ENCODE peak calls at places on chromosomes 4 and X, in eight cellular contexts. One of them, this sample, is unnamed.

GRCh38 chr4:184899261-184900134 is 73.7 kb upstream of the ACSL1 start:
- DNase-seq in NCI-H1092 treated with DMSO at 0.1 percent for 48 hours: no peak
- DNase-seq in kidney tubule cell: peak; percentile 82
- DNase-seq in tibial nerve: no peak
- DNase-seq in germinal center: no peak
- DNase-seq in MCF 10A: peak; percentile 87
- DNase-seq in GM06990: no peak
- DNase-seq in hippocampal formation: no peak
- DNase-seq in this sample: no peak

GRCh38 chr4:52912608-52913007 is 50.5 kb downstream of the RASL11B start:
- DNase-seq in germinal center: no peak
- DNase-seq in GM06990: no peak
- DNase-seq in kidney tubule cell: no peak
- DNase-seq in hippocampal formation: no peak
- DNase-seq in NCI-H1092 treated with DMSO at 0.1 percent for 48 hours: no peak
- DNase-seq in MCF 10A: no peak
- DNase-seq in tibial nerve: no peak
- DNase-seq in this sample: no peak

GRCh38 chrX:71604796-71605568 is 13.3 kb downstream of the CXCR3 start:
- DNase-seq in tibial nerve: no peak
- DNase-seq in MCF 10A: no peak
- DNase-seq in hippocampal formation: no peak
- DNase-seq in NCI-H1092 treated with DMSO at 0.1 percent for 48 hours: no peak
- DNase-seq in kidney tubule cell: no peak
- DNase-seq in GM06990: no peak
- DNase-seq in germinal center: no peak
- DNase-seq in this sample: no peak

GRCh38 chrX:57643698-57644097 is 36.4 kb downstream of the NLRP2B start:
- DNase-seq in hippocampal formation: no peak
- DNase-seq in GM06990: no peak
- DNase-seq in tibial nerve: no peak
- DNase-seq in kidney tubule cell: no peak
- DNase-seq in MCF 10A: peak; percentile 9
- DNase-seq in NCI-H1092 treated with DMSO at 0.1 percent for 48 hours: no peak
- DNase-seq in germinal center: no peak
- DNase-seq in this sample: no peak

GRCh38 chr4:185142563-185142910 is 529 bp upstream of the SLC25A4 start:
- DNase-seq in GM06990: no peak
- DNase-seq in MCF 10A: no peak
- DNase-seq in kidney tubule cell: no peak
- DNase-seq in hippocampal formation: peak; percentile 25
- DNase-seq in tibial nerve: no peak
- DNase-seq in germinal center: no peak
- DNase-seq in NCI-H1092 treated with DMSO at 0.1 percent for 48 hours: peak; percentile 59
- DNase-seq in this sample: no peak

GRCh38 chrX:2629316-2630168 is 61.6 kb upstream of the CD99 start:
- DNase-seq in tibial nerve: no peak
- DNase-seq in MCF 10A: peak; percentile 38
- DNase-seq in kidney tubule cell: peak; percentile 8
- DNase-seq in NCI-H1092 treated with DMSO at 0.1 percent for 48 hours: no peak
- DNase-seq in germinal center: peak; percentile 26
- DNase-seq in GM06990: no peak
- DNase-seq in hippocampal formation: no peak
- DNase-seq in this sample: no peak

GRCh38 chrX:8987672-8988250 is 46.2 kb downstream of the FAM9B start:
- DNase-seq in tibial nerve: no peak
- DNase-seq in kidney tubule cell: no peak
- DNase-seq in NCI-H1092 treated with DMSO at 0.1 percent for 48 hours: no peak
- DNase-seq in germinal center: no peak
- DNase-seq in GM06990: no peak
- DNase-seq in hippocampal formation: no peak
- DNase-seq in MCF 10A: no peak
- DNase-seq in this sample: no peak

GRCh38 chr4:893995-894705 is 38.0 kb downstream of the GAK start:
- DNase-seq in NCI-H1092 treated with DMSO at 0.1 percent for 48 hours: no peak
- DNase-seq in GM06990: no peak
- DNase-seq in germinal center: no peak
- DNase-seq in kidney tubule cell: no peak
- DNase-seq in hippocampal formation: no peak
- DNase-seq in MCF 10A: no peak
- DNase-seq in tibial nerve: no peak
- DNase-seq in this sample: no peak

GRCh38 chr4:1676605-1677525 is 7.2 kb downstream of the FAM53A start:
- DNase-seq in germinal center: no peak
- DNase-seq in NCI-H1092 treated with DMSO at 0.1 percent for 48 hours: no peak
- DNase-seq in MCF 10A: no peak
- DNase-seq in GM06990: no peak
- DNase-seq in hippocampal formation: no peak
- DNase-seq in kidney tubule cell: no peak
- DNase-seq in tibial nerve: no peak
- DNase-seq in this sample: no peak

GRCh38 chr4:37540486-37540885 is 145.7 kb downstream of the RELL1 start:
- DNase-seq in tibial nerve: no peak
- DNase-seq in NCI-H1092 treated with DMSO at 0.1 percent for 48 hours: no peak
- DNase-seq in GM06990: no peak
- DNase-seq in kidney tubule cell: peak; percentile 56
- DNase-seq in MCF 10A: no peak
- DNase-seq in hippocampal formation: no peak
- DNase-seq in germinal center: no peak
- DNase-seq in this sample: no peak

GRCh38 chr4:10526431-10527222 is 69.4 kb upstream of the ZNF518B start:
- DNase-seq in tibial nerve: no peak
- DNase-seq in germinal center: no peak
- DNase-seq in NCI-H1092 treated with DMSO at 0.1 percent for 48 hours: no peak
- DNase-seq in GM06990: no peak
- DNase-seq in hippocampal formation: no peak
- DNase-seq in MCF 10A: peak; percentile 59
- DNase-seq in kidney tubule cell: peak; percentile 41
- DNase-seq in this sample: no peak

GRCh38 chr4:3673176-3673575 is 93.0 kb upstream of the ADRA2C start:
- DNase-seq in tibial nerve: no peak
- DNase-seq in MCF 10A: no peak
- DNase-seq in GM06990: no peak
- DNase-seq in kidney tubule cell: no peak
- DNase-seq in hippocampal formation: no peak
- DNase-seq in NCI-H1092 treated with DMSO at 0.1 percent for 48 hours: no peak
- DNase-seq in germinal center: no peak
- DNase-seq in this sample: no peak

GRCh38 chr4:88033309-88033708 is 25.9 kb downstream of the PKD2 start:
- DNase-seq in NCI-H1092 treated with DMSO at 0.1 percent for 48 hours: peak; percentile 16
- DNase-seq in hippocampal formation: peak; percentile 11
- DNase-seq in tibial nerve: peak; percentile 58
- DNase-seq in germinal center: peak; percentile 51
- DNase-seq in MCF 10A: peak; percentile 77
- DNase-seq in kidney tubule cell: peak; percentile 63
- DNase-seq in GM06990: peak; percentile 17
- DNase-seq in this sample: peak; percentile 55

GRCh38 chrX:101550825-101551767 is 749 bp downstream of the ARMCX1 start:
- DNase-seq in MCF 10A: no peak
- DNase-seq in germinal center: no peak
- DNase-seq in tibial nerve: peak; percentile 48
- DNase-seq in GM06990: no peak
- DNase-seq in hippocampal formation: peak; percentile 13
- DNase-seq in NCI-H1092 treated with DMSO at 0.1 percent for 48 hours: peak; percentile 1
- DNase-seq in kidney tubule cell: peak; percentile 23
- DNase-seq in this sample: peak; percentile 46

GRCh38 chr4:120227568-120227967 is 160.9 kb upstream of the MAD2L1 start:
- DNase-seq in kidney tubule cell: no peak
- DNase-seq in hippocampal formation: no peak
- DNase-seq in NCI-H1092 treated with DMSO at 0.1 percent for 48 hours: no peak
- DNase-seq in MCF 10A: no peak
- DNase-seq in GM06990: no peak
- DNase-seq in germinal center: no peak
- DNase-seq in tibial nerve: no peak
- DNase-seq in this sample: no peak

GRCh38 chrX:131083510-131084142 is 25.5 kb downstream of the ARHGAP36 start:
- DNase-seq in MCF 10A: no peak
- DNase-seq in tibial nerve: no peak
- DNase-seq in kidney tubule cell: no peak
- DNase-seq in NCI-H1092 treated with DMSO at 0.1 percent for 48 hours: no peak
- DNase-seq in germinal center: no peak
- DNase-seq in GM06990: no peak
- DNase-seq in hippocampal formation: no peak
- DNase-seq in this sample: no peak

GRCh38 chr4:4947721-4948120 is 71.5 kb downstream of the CYTL1 start:
- DNase-seq in germinal center: no peak
- DNase-seq in kidney tubule cell: no peak
- DNase-seq in hippocampal formation: no peak
- DNase-seq in tibial nerve: no peak
- DNase-seq in GM06990: no peak
- DNase-seq in MCF 10A: no peak
- DNase-seq in NCI-H1092 treated with DMSO at 0.1 percent for 48 hours: no peak
- DNase-seq in this sample: no peak

GRCh38 chr4:38529189-38530115 is 134.5 kb upstream of the KLF3 start:
- DNase-seq in NCI-H1092 treated with DMSO at 0.1 percent for 48 hours: peak; percentile 59
- DNase-seq in GM06990: peak; percentile 77
- DNase-seq in germinal center: peak; percentile 57
- DNase-seq in MCF 10A: no peak
- DNase-seq in tibial nerve: no peak
- DNase-seq in kidney tubule cell: peak; percentile 93
- DNase-seq in hippocampal formation: no peak
- DNase-seq in this sample: peak; percentile 29

GRCh38 chr4:113534698-113535097 is 226.8 kb downstream of the CAMK2D start:
- DNase-seq in MCF 10A: no peak
- DNase-seq in GM06990: no peak
- DNase-seq in germinal center: no peak
- DNase-seq in kidney tubule cell: no peak
- DNase-seq in tibial nerve: no peak
- DNase-seq in hippocampal formation: no peak
- DNase-seq in NCI-H1092 treated with DMSO at 0.1 percent for 48 hours: no peak
- DNase-seq in this sample: no peak

GRCh38 chr4:945274-946102 is 13.2 kb downstream of the TMEM175 start:
- DNase-seq in NCI-H1092 treated with DMSO at 0.1 percent for 48 hours: no peak
- DNase-seq in tibial nerve: no peak
- DNase-seq in germinal center: no peak
- DNase-seq in GM06990: no peak
- DNase-seq in kidney tubule cell: no peak
- DNase-seq in MCF 10A: no peak
- DNase-seq in hippocampal formation: no peak
- DNase-seq in this sample: no peak

GRCh38 chr4:187175197-187175596 is 451.5 kb upstream of the FAT1 start:
- DNase-seq in tibial nerve: no peak
- DNase-seq in GM06990: no peak
- DNase-seq in NCI-H1092 treated with DMSO at 0.1 percent for 48 hours: no peak
- DNase-seq in germinal center: no peak
- DNase-seq in kidney tubule cell: no peak
- DNase-seq in hippocampal formation: no peak
- DNase-seq in MCF 10A: no peak
- DNase-seq in this sample: no peak

GRCh38 chr4:5045099-5045498 is 6.2 kb upstream of the STK32B start:
- DNase-seq in NCI-H1092 treated with DMSO at 0.1 percent for 48 hours: no peak
- DNase-seq in germinal center: no peak
- DNase-seq in hippocampal formation: peak; percentile 5
- DNase-seq in tibial nerve: peak; percentile 30
- DNase-seq in kidney tubule cell: no peak
- DNase-seq in MCF 10A: no peak
- DNase-seq in GM06990: no peak
- DNase-seq in this sample: no peak

GRCh38 chr4:138037716-138038115 is 204.4 kb downstream of the SLC7A11 start:
- DNase-seq in GM06990: no peak
- DNase-seq in NCI-H1092 treated with DMSO at 0.1 percent for 48 hours: no peak
- DNase-seq in MCF 10A: no peak
- DNase-seq in tibial nerve: no peak
- DNase-seq in hippocampal formation: no peak
- DNase-seq in kidney tubule cell: no peak
- DNase-seq in germinal center: no peak
- DNase-seq in this sample: no peak

GRCh38 chr4:148962539-148963290 is 520.5 kb upstream of the NR3C2 start:
- DNase-seq in GM06990: no peak
- DNase-seq in tibial nerve: no peak
- DNase-seq in NCI-H1092 treated with DMSO at 0.1 percent for 48 hours: no peak
- DNase-seq in germinal center: no peak
- DNase-seq in hippocampal formation: no peak
- DNase-seq in MCF 10A: peak; percentile 43
- DNase-seq in kidney tubule cell: peak; percentile 6
- DNase-seq in this sample: no peak

GRCh38 chr4:165299399-165300060 is 27.9 kb upstream of the MSMO1 start:
- DNase-seq in hippocampal formation: no peak
- DNase-seq in tibial nerve: no peak
- DNase-seq in kidney tubule cell: no peak
- DNase-seq in NCI-H1092 treated with DMSO at 0.1 percent for 48 hours: no peak
- DNase-seq in GM06990: no peak
- DNase-seq in germinal center: no peak
- DNase-seq in MCF 10A: no peak
- DNase-seq in this sample: no peak

GRCh38 chrX:134454506-134454905 is 5.5 kb upstream of the HPRT1 start:
- DNase-seq in kidney tubule cell: no peak
- DNase-seq in hippocampal formation: no peak
- DNase-seq in NCI-H1092 treated with DMSO at 0.1 percent for 48 hours: no peak
- DNase-seq in MCF 10A: no peak
- DNase-seq in tibial nerve: no peak
- DNase-seq in GM06990: no peak
- DNase-seq in germinal center: no peak
- DNase-seq in this sample: no peak

GRCh38 chrX:139642241-139642927 is 65.6 kb downstream of the MCF2 start:
- DNase-seq in tibial nerve: no peak
- DNase-seq in NCI-H1092 treated with DMSO at 0.1 percent for 48 hours: no peak
- DNase-seq in germinal center: no peak
- DNase-seq in MCF 10A: peak; percentile 15
- DNase-seq in kidney tubule cell: peak; percentile 2
- DNase-seq in GM06990: no peak
- DNase-seq in hippocampal formation: no peak
- DNase-seq in this sample: no peak

GRCh38 chr4:119833611-119834010 is 205.0 kb upstream of the PDE5A start:
- DNase-seq in germinal center: no peak
- DNase-seq in kidney tubule cell: no peak
- DNase-seq in MCF 10A: no peak
- DNase-seq in GM06990: no peak
- DNase-seq in hippocampal formation: no peak
- DNase-seq in NCI-H1092 treated with DMSO at 0.1 percent for 48 hours: no peak
- DNase-seq in tibial nerve: no peak
- DNase-seq in this sample: no peak

GRCh38 chr4:2824329-2825183 is 19.1 kb upstream of the ADD1 start:
- DNase-seq in tibial nerve: no peak
- DNase-seq in hippocampal formation: no peak
- DNase-seq in germinal center: no peak
- DNase-seq in MCF 10A: no peak
- DNase-seq in kidney tubule cell: no peak
- DNase-seq in GM06990: peak; percentile 6
- DNase-seq in NCI-H1092 treated with DMSO at 0.1 percent for 48 hours: no peak
- DNase-seq in this sample: no peak

GRCh38 chrX:8323356-8323755 is 141.3 kb upstream of the VCX3B start:
- DNase-seq in NCI-H1092 treated with DMSO at 0.1 percent for 48 hours: no peak
- DNase-seq in germinal center: no peak
- DNase-seq in GM06990: no peak
- DNase-seq in hippocampal formation: no peak
- DNase-seq in kidney tubule cell: no peak
- DNase-seq in MCF 10A: peak; percentile 30
- DNase-seq in tibial nerve: no peak
- DNase-seq in this sample: no peak

GRCh38 chr4:1113311-1114009 is at the start of gene RNF212:
- DNase-seq in germinal center: no peak
- DNase-seq in MCF 10A: no peak
- DNase-seq in GM06990: peak; percentile 69
- DNase-seq in hippocampal formation: no peak
- DNase-seq in NCI-H1092 treated with DMSO at 0.1 percent for 48 hours: no peak
- DNase-seq in tibial nerve: no peak
- DNase-seq in kidney tubule cell: peak; percentile 38
- DNase-seq in this sample: peak; percentile 32